ENCODE peak calls at places on chromosomes 4 and X, in seven cellular contexts. I, Z, M, U, C, G and N are unnamed samples.

GRCh38 chrX:50448565-50448964 is 22.1 kb downstream of the DGKK start:
- DNase-seq in Z (no peak), I (peak), G (peak), M (peak), U (no peak), C (no peak), N (no peak)

GRCh38 chrX:38375888-38376287 is 23.5 kb downstream of the OTC start:
- DNase-seq in Z (peak), M (peak), U (no peak), I (no peak), G (peak), C (no peak), N (no peak)

GRCh38 chrX:115183980-115184379 is 5.2 kb upstream of the RBMXL3 start:
- DNase-seq in C (no peak), I (no peak), M (peak), U (no peak), Z (no peak), G (peak), N (no peak)

GRCh38 chrX:16778545-16778944 is 7.7 kb upstream of the TXLNG start:
- DNase-seq in I (no peak), U (no peak), G (peak), M (no peak), C (no peak), Z (no peak), N (no peak)

GRCh38 chr4:82900335-82901128 is at the start of gene THAP9:
- DNase-seq in C (peak), G (peak), U (peak), Z (peak), M (peak), I (peak), N (peak)

GRCh38 chrX:134396174-134396573 is 63.8 kb upstream of the HPRT1 start:
- DNase-seq in Z (no peak), U (no peak), M (peak), C (no peak), I (no peak), G (peak), N (no peak)

GRCh38 chrX:34487364-34487763 is 169.7 kb downstream of the TMEM47 start:
- DNase-seq in Z (no peak), U (no peak), C (no peak), M (no peak), I (no peak), G (no peak), N (no peak)

GRCh38 chr4:33302298-33302697 is 2582.1 kb downstream of the PCDH7 start:
- DNase-seq in C (no peak), Z (no peak), U (no peak), G (no peak), M (peak), I (no peak), N (no peak)

GRCh38 chr4:7705062-7705461 is 234.6 kb downstream of the AFAP1 start:
- DNase-seq in G (peak), I (no peak), Z (no peak), U (peak), C (no peak), M (peak), N (no peak)

GRCh38 chr4:13970349-13970748 is 342.8 kb upstream of the BOD1L1 start:
- DNase-seq in I (no peak), G (no peak), C (no peak), U (no peak), Z (no peak), M (peak), N (no peak)

GRCh38 chr4:159520074-159520473 is 417.2 kb downstream of the RAPGEF2 start:
- DNase-seq in Z (no peak), I (no peak), G (no peak), C (no peak), U (no peak), M (no peak), N (no peak)

GRCh38 chr4:155433636-155434360 is 57.0 kb upstream of the MAP9 start:
- DNase-seq in G (peak), C (no peak), M (peak), I (peak), Z (no peak), U (no peak), N (no peak)

GRCh38 chr4:143019351-143019750 is 165.4 kb upstream of the USP38 start:
- DNase-seq in G (no peak), U (no peak), M (no peak), C (no peak), Z (no peak), I (no peak), N (no peak)